ENCODE peak calls at places on chromosomes 7 and 10, in eight cellular contexts. Q, S, K, Y, I, M, U and P are unnamed samples.

GRCh38 chr10:129394739-129395298 is 72.2 kb upstream of the MGMT start:
- DNase-seq in I (no peak), U (no peak), K (no peak), M (no peak), Y (peak), S (no peak), Q (no peak), P (peak)

GRCh38 chr7:47218378-47219176 is 363.3 kb downstream of the TNS3 start:
- DNase-seq in I (no peak), M (no peak), Q (no peak), S (no peak), U (no peak), Y (no peak), K (no peak), P (no peak)

GRCh38 chr10:124005991-124006392 is 87.4 kb downstream of the CHST15 start:
- DNase-seq in K (no peak), S (no peak), U (no peak), M (no peak), Y (no peak), Q (no peak), I (no peak), P (no peak)

GRCh38 chr10:32005050-32005449 is 51.2 kb downstream of the KIF5B start:
- DNase-seq in M (no peak), I (peak), S (peak), Y (peak), U (no peak), K (peak), Q (peak), P (no peak)

GRCh38 chr7:116588641-116589594 is 64.1 kb downstream of the CAV1 start:
- DNase-seq in I (peak), K (no peak), U (no peak), Y (peak), Q (peak), S (peak), M (no peak), P (no peak)

GRCh38 chr7:101125989-101126650 is 784 bp upstream of the SERPINE1 start:
- DNase-seq in I (peak), Y (no peak), S (peak), Q (peak), M (peak), U (no peak), K (no peak), P (peak)

GRCh38 chr7:123533929-123534382 is 439 bp downstream of the IQUB start:
- DNase-seq in S (no peak), Y (no peak), I (no peak), U (peak), Q (no peak), M (no peak), K (no peak), P (no peak)

GRCh38 chr10:114691442-114691941 is 33.4 kb upstream of the ABLIM1 start:
- DNase-seq in U (no peak), S (peak), Q (peak), K (no peak), I (peak), M (no peak), Y (peak), P (no peak)

GRCh38 chr7:55481126-55481525 is 91.2 kb downstream of the VOPP1 start:
- DNase-seq in U (no peak), Y (no peak), M (no peak), K (no peak), Q (no peak), S (no peak), I (no peak), P (peak)

GRCh38 chr10:96612052-96612830 is 25.4 kb upstream of the TM9SF3 start:
- DNase-seq in I (no peak), K (no peak), S (peak), Q (no peak), Y (no peak), U (no peak), M (no peak), P (no peak)

GRCh38 chr10:30353851-30354250 is 4.8 kb upstream of the MTPAP start:
- DNase-seq in U (no peak), K (no peak), Y (no peak), S (no peak), M (no peak), I (peak), Q (peak), P (no peak)

GRCh38 chr7:151308791-151309190 is 32.8 kb upstream of the NUB1 start:
- DNase-seq in I (no peak), S (no peak), K (no peak), Y (no peak), U (no peak), Q (no peak), M (no peak), P (peak)

GRCh38 chr7:129006636-129007414 is 48.1 kb downstream of the TNPO3 start:
- DNase-seq in M (no peak), I (no peak), S (no peak), K (no peak), Q (no peak), U (no peak), Y (no peak), P (no peak)

GRCh38 chr10:84541289-84541637 is 212.9 kb downstream of the CCSER2 start:
- DNase-seq in I (no peak), K (no peak), M (no peak), Y (peak), U (no peak), Q (no peak), S (peak), P (no peak)

GRCh38 chr10:49183596-49184542 is 4.3 kb downstream of the TMEM273 start:
- DNase-seq in Y (no peak), I (no peak), M (no peak), K (no peak), Q (no peak), U (no peak), S (no peak), P (no peak)

DNA sequence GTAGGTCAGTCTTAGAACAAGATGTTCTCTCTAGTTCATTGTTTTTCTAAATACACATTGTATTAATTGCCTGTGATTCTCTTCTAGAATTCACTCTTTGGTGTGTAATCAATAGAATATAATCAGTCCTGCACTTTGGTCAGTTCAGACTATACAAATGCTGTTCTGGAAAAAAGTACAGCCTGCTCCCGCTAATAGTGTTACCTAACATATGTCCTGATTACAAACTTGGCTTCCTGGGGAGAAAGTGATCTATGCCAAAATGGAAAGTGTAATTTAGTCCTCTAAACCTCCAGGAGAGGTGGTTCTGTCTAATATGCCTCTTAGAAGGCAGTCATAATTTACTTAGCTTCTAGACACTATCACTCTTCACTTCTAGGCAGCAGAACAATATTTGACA is 215.5 kb downstream of the SEMA3D start:
- DNase-seq in U (no peak), I (no peak), M (no peak), K (no peak), Q (no peak), S (no peak), Y (no peak), P (no peak)
- TF ChIP-seq CTCF in U (no peak), I (no peak), M (no peak), K (no peak), Q (no peak), S (no peak), Y (no peak), P (no peak)

DNA sequence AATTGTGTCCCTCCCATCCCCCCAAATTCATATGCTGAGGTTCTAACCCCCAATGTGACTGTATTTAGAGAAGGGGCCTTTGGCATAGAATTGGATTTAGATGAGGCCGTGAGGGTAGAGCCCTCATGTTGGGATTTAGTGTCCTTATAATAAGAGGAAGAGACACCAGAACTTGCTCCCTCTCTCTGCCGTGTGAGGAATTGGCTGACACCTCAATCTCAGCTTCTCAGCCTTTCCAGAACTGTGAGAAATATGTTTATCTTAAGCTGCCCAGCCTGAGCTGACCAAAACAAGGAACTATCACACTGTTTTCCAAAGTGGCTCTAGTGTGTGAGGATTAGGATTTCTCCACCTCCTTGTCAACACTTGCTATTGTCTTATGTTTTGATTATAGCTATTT is 400.0 kb upstream of the FZD8 start:
- DNase-seq in Y (peak), U (no peak), K (no peak), M (no peak), S (no peak), Q (no peak), I (no peak), P (no peak)
- TF ChIP-seq CTCF in Y (peak), U (no peak), K (no peak), M (no peak), S (no peak), Q (no peak), I (peak), P (no peak)

GRCh38 chr10:132230557-132231210 is 43.9 kb downstream of the DPYSL4 start:
- DNase-seq in U (no peak), S (no peak), Y (no peak), M (no peak), K (no peak), I (no peak), Q (no peak), P (no peak)

GRCh38 chr10:132232981-132233380 is 46.2 kb downstream of the DPYSL4 start:
- DNase-seq in K (no peak), I (no peak), M (no peak), S (no peak), U (no peak), Y (no peak), Q (no peak), P (no peak)

GRCh38 chr10:132231656-132232552 is 45.2 kb downstream of the DPYSL4 start:
- DNase-seq in U (peak), K (no peak), I (no peak), M (no peak), Q (no peak), Y (no peak), S (no peak), P (no peak)

GRCh38 chr10:132233501-132234075 is 46.8 kb downstream of the DPYSL4 start:
- DNase-seq in Q (no peak), U (no peak), I (no peak), Y (no peak), S (no peak), K (no peak), M (no peak), P (no peak)

DNA sequence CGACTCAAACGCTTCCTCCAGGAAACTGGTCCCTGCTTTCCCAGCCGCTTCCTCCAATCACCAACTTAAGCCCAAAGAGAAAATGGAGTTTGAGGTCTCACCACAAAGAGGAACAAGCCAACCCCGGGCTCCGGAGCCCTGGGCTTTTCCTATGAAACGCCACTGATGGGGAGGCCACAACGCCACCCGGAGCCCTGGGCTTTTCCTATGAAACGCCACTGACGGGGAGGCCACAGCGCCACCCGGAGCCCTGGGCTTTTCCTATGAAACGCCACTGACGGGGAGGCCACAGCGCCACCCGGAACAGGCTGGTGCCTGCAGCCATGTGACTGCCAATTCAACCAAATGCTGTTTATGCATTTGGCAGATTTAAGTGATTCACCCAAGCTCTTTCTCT is 45.8 kb downstream of the DPYSL4 start:
- DNase-seq in M (peak), Y (no peak), U (no peak), I (no peak), S (no peak), Q (no peak), K (no peak), P (no peak)
- TF ChIP-seq CTCF in M (no peak), Y (no peak), U (no peak), I (no peak), S (no peak), Q (no peak), K (no peak), P (no peak)

GRCh38 chr7:107890962-107891618 is at the start of gene DLD:
- DNase-seq in U (peak), Q (peak), I (peak), Y (peak), K (peak), M (peak), S (peak), P (peak)
- TF ChIP-seq CTCF in U (no peak), Q (no peak), I (no peak), Y (no peak), K (no peak), M (no peak), S (no peak), P (no peak)

DNA sequence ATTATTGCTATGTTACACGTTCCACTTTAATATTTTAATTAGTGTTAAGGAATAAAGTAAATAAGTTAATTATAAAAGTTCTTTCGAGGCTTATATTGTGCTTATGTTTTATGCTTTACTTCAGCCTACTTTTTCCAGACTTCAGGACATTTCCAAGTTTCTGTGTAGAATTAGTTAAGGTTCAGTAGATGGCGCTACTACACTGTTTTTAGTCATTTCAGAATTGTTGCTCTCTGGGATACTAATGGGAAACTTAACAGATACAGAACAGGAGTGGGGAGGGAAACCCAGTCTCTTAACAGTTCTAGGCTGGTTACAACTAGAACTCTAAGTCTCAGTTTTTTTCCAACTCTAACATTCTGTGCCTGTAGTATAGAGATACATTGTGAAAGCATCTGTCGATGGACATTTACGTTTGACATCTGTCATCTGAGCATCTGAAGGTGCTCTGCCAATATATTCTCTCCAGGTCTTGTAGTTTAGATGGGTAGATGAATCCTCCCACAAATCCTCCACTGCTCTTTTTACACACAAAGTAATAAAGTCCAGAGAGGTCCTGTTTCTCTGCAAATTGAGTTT is 56.8 kb upstream of the FAM171A1 start:
- DNase-seq in U (no peak), Y (peak), Q (peak), M (no peak), S (peak), I (peak), K (no peak), P (no peak)
- TF ChIP-seq CTCF in U (no peak), Y (peak), Q (peak), M (peak), S (peak), I (peak), K (peak), P (peak)

DNA sequence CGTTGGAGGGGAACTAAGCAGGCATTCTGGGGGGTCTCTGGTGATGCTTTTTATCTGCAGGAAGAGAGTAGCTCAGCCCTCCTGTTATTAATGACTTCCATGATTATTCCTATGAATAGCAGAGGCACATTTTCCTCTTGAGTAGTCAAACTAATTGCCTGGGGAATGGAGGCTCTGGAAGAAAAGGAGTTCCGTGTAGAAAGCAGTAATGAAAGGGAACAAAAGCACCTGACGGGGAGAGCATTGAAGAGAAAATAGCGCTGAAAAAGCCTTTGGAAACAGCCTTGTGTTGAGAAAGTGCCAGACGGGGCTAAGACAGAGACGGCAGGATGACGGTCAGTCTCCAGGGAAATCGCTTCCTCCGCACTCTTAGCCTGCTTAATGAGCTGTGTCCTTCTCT is 75.5 kb downstream of the GAD2 start:
- DNase-seq in S (no peak), Y (no peak), K (no peak), U (no peak), I (no peak), Q (no peak), M (no peak), P (no peak)
- TF ChIP-seq CTCF in S (no peak), Y (no peak), K (no peak), U (no peak), I (no peak), Q (no peak), M (no peak), P (no peak)